ENCODE peak calls at places on chromosomes 7 and 10, in six cellular contexts. E, G, B, X, H and S are unnamed samples.
A peak's percentile ranks its signal among the peaks of the same experiment; 100 is the strongest.

GRCh38 chr7:33998487-33998886 is 93.1 kb downstream of the BMPER start:
- DNase-seq in B (no peak), X (no peak), H (no peak), G (no peak), E (no peak), S (peak; percentile 88)

GRCh38 chr7:96720843-96721242 is 11.2 kb upstream of the SEM1 start:
- DNase-seq in E (no peak), G (peak; percentile 8), X (no peak), H (no peak), B (no peak), S (no peak)

GRCh38 chr7:131322046-131322445 is 5.6 kb upstream of the MKLN1 start:
- DNase-seq in H (no peak), B (no peak), X (no peak), E (no peak), G (no peak), S (no peak)

GRCh38 chr7:12754179-12754578 is 66.7 kb downstream of the ARL4A start:
- DNase-seq in H (no peak), G (no peak), E (no peak), X (no peak), B (no peak), S (no peak)

GRCh38 chr7:104552102-104552501 is 223.7 kb downstream of the LHFPL3 start:
- DNase-seq in H (no peak), E (no peak), B (peak; percentile 2), X (no peak), G (no peak), S (peak; percentile 73)

GRCh38 chr7:690478-691360 is 35.8 kb upstream of the DNAAF5 start:
- DNase-seq in B (no peak), H (no peak), G (no peak), X (no peak), E (no peak), S (peak; percentile 29)

GRCh38 chr7:101386558-101387199 is 24.0 kb downstream of the COL26A1 start:
- DNase-seq in E (no peak), H (no peak), B (no peak), X (no peak), G (no peak), S (no peak)

GRCh38 chr10:50605280-50606270 is 18.2 kb downstream of the SGMS1 start:
- DNase-seq in E (no peak), X (no peak), G (peak; percentile 71), B (no peak), H (no peak), S (no peak)

GRCh38 chr10:84401838-84402611 is 73.6 kb downstream of the CCSER2 start:
- DNase-seq in E (no peak), G (no peak), H (no peak), B (no peak), X (no peak), S (no peak)

GRCh38 chr10:48926764-48927163 is 12.9 kb downstream of the LRRC18 start:
- DNase-seq in H (no peak), G (no peak), E (no peak), X (no peak), B (no peak), S (no peak)